ENCODE peak calls at places on chromosomes 3 and 15, in five cellular contexts. One of them, this sample, is unnamed. For H3K36me3, the result is how much of the 10 kb centered on the place peaks cover.

GRCh38 chr3:124818398-124819150 is 68.6 kb downstream of the ITGB5 start:
- DNase-seq in tibial artery: no peak
- DNase-seq in neuronal stem cell: no peak
- DNase-seq in MM.1S: no peak
- DNase-seq in SJSA1: no peak
- DNase-seq in this sample: no peak

GRCh38 chr3:112822116-112823055 is 24.3 kb downstream of the CD200R1L start:
- DNase-seq in neuronal stem cell: no peak
- DNase-seq in MM.1S: no peak
- DNase-seq in tibial artery: no peak
- DNase-seq in SJSA1: no peak
- DNase-seq in this sample: no peak

GRCh38 chr3:38998086-38998485 is 53.7 kb downstream of the SCN11A start:
- DNase-seq in neuronal stem cell: no peak
- DNase-seq in MM.1S: no peak
- DNase-seq in SJSA1: no peak
- DNase-seq in tibial artery: no peak
- DNase-seq in this sample: no peak

GRCh38 chr3:168117059-168117458 is 21.3 kb upstream of the GOLIM4 start:
- DNase-seq in neuronal stem cell: no peak
- DNase-seq in SJSA1: peak
- DNase-seq in MM.1S: no peak
- DNase-seq in tibial artery: no peak
- DNase-seq in this sample: no peak

GRCh38 chr3:137642305-137642704 is 121.8 kb upstream of the SOX14 start:
- DNase-seq in neuronal stem cell: no peak
- DNase-seq in SJSA1: no peak
- DNase-seq in MM.1S: no peak
- DNase-seq in tibial artery: no peak
- DNase-seq in this sample: no peak

GRCh38 chr15:100113351-100114075 is 228.3 kb downstream of the ADAMTS17 start:
- DNase-seq in SJSA1: no peak
- DNase-seq in neuronal stem cell: no peak
- DNase-seq in MM.1S: no peak
- DNase-seq in tibial artery: peak
- DNase-seq in this sample: peak

GRCh38 chr15:26115229-26115943 is 252.3 kb upstream of the ATP10A start:
- DNase-seq in SJSA1: no peak
- DNase-seq in MM.1S: no peak
- DNase-seq in tibial artery: no peak
- DNase-seq in neuronal stem cell: peak
- DNase-seq in this sample: no peak

GRCh38 chr3:104578558-104578957 is 788.2 kb upstream of the ALCAM start:
- DNase-seq in neuronal stem cell: no peak
- DNase-seq in tibial artery: no peak
- DNase-seq in MM.1S: no peak
- DNase-seq in SJSA1: no peak
- DNase-seq in this sample: no peak

DNA sequence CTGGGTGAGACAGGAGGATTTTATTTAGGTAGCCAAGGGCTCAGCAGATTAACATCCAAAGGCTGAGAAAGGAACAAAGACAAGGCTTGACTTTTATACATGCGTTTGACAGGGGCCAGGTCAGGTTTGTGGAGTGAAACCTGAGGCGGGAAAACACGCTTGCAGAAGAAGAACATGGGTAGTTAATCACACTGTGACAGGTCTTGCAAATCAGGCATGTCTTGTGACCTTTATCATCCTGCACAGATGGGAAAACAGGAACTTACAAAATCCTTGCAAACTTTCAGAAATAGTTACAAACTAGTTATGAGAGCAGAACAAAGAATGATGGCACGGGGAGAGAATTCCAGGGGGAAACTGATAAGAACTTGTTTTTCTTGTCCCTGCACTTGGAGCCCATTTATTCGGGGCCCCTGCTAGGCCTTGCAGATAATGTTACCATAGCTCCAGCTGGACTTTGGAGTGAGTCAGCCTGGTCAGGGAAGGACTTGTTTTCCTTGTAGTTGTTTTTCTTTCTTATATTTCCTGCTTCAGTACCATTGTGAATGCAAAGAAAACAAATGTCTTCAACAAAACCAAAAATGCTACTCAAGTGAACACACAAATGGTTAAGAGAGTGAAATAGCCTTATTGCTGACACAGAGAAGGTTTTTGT is 965.9 kb upstream of the ROBO1 start:
- DNase-seq in tibial artery: no peak
- DNase-seq in SJSA1: no peak
- DNase-seq in neuronal stem cell: no peak
- DNase-seq in MM.1S: no peak
- DNase-seq in this sample: no peak
- H3K4me3 ChIP-seq in tibial artery: no peak
- H3K4me3 ChIP-seq in SJSA1: no peak
- H3K4me3 ChIP-seq in neuronal stem cell: no peak
- H3K4me3 ChIP-seq in MM.1S: no peak
- H3K4me3 ChIP-seq in this sample: no peak

DNA sequence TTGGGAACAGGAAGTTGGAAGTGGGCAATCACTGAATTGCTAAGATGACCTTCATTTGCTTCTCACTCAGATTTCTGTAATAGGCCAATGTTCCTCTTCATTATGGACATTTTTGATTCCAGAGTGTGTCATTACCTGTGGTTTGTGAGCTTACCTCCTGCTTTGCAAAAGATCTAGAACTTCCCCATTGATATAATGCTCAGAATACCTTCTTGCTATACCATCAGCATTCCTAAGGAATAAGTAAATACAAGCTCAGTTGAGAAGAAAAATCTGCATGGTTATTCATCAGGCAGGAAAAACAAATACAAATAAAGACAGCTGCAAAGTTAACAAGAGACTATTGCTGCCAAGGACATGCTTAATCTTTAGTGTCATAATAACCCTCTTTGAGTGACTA is 5.6 kb upstream of the RPL14 start:
- DNase-seq in MM.1S: no peak
- DNase-seq in tibial artery: no peak
- DNase-seq in neuronal stem cell: no peak
- DNase-seq in SJSA1: no peak
- DNase-seq in this sample: no peak
- H3K27ac ChIP-seq in MM.1S: no peak
- H3K27ac ChIP-seq in tibial artery: peak
- H3K27ac ChIP-seq in neuronal stem cell: no peak
- H3K27ac ChIP-seq in SJSA1: no peak
- H3K27ac ChIP-seq in this sample: no peak

GRCh38 chr15:64130159-64130558 is 21.4 kb upstream of the SNX22 start:
- DNase-seq in tibial artery: no peak
- DNase-seq in SJSA1: no peak
- DNase-seq in neuronal stem cell: no peak
- DNase-seq in MM.1S: no peak
- DNase-seq in this sample: no peak

GRCh38 chr15:64127521-64128275 is 23.8 kb upstream of the SNX22 start:
- DNase-seq in tibial artery: no peak
- DNase-seq in MM.1S: no peak
- DNase-seq in neuronal stem cell: no peak
- DNase-seq in SJSA1: no peak
- DNase-seq in this sample: no peak

GRCh38 chr15:64122936-64123351 is 27.2 kb downstream of the SNX1 start:
- DNase-seq in tibial artery: no peak
- DNase-seq in neuronal stem cell: no peak
- DNase-seq in SJSA1: no peak
- DNase-seq in MM.1S: no peak
- DNase-seq in this sample: no peak

GRCh38 chr15:64122444-64122843 is 26.7 kb downstream of the SNX1 start:
- DNase-seq in tibial artery: no peak
- DNase-seq in SJSA1: no peak
- DNase-seq in neuronal stem cell: no peak
- DNase-seq in MM.1S: no peak
- DNase-seq in this sample: no peak

GRCh38 chr15:64125978-64126377 is 25.6 kb upstream of the SNX22 start:
- DNase-seq in SJSA1: no peak
- DNase-seq in neuronal stem cell: no peak
- DNase-seq in MM.1S: no peak
- DNase-seq in tibial artery: no peak
- DNase-seq in this sample: no peak
- H3K36me3 ChIP-seq in SJSA1: half or more
- H3K36me3 ChIP-seq in neuronal stem cell: half or more
- H3K36me3 ChIP-seq in MM.1S: under half
- H3K36me3 ChIP-seq in tibial artery: half or more
- H3K36me3 ChIP-seq in this sample: half or more

GRCh38 chr3:141230293-141230692 is 1.3 kb upstream of the PXYLP1 start:
- DNase-seq in tibial artery: no peak
- DNase-seq in MM.1S: no peak
- DNase-seq in SJSA1: no peak
- DNase-seq in neuronal stem cell: no peak
- DNase-seq in this sample: no peak
- H3K4me3 ChIP-seq in tibial artery: no peak
- H3K4me3 ChIP-seq in MM.1S: no peak
- H3K4me3 ChIP-seq in SJSA1: no peak
- H3K4me3 ChIP-seq in neuronal stem cell: no peak
- H3K4me3 ChIP-seq in this sample: peak

GRCh38 chr3:16338124-16338523 is 73.1 kb downstream of the OXNAD1 start:
- DNase-seq in MM.1S: no peak
- DNase-seq in neuronal stem cell: no peak
- DNase-seq in SJSA1: no peak
- DNase-seq in tibial artery: no peak
- DNase-seq in this sample: peak
- H3K27ac ChIP-seq in MM.1S: no peak
- H3K27ac ChIP-seq in neuronal stem cell: no peak
- H3K27ac ChIP-seq in SJSA1: no peak
- H3K27ac ChIP-seq in tibial artery: no peak
- H3K27ac ChIP-seq in this sample: peak

This sample was measured in CD4-positive, CD25-positive, alpha-beta regulatory T cell.